ENCODE peak calls at places on chromosomes 16 and 17, in seven cellular contexts. B, F, O, H, R, K and G are unnamed samples. For H3K4me1, the result is how much of the 10 kb centered on the place peaks cover.

GRCh38 chr16:79639576-79640311 is 39.2 kb upstream of the MAF start:
- DNase-seq in B (peak), F (no peak), O (no peak), H (no peak), R (no peak), K (no peak), G (no peak)

GRCh38 chr16:73368715-73369114 is 320.8 kb upstream of the ZFHX3 start:
- DNase-seq in B (no peak), F (no peak), O (no peak), H (no peak), R (no peak), K (no peak), G (no peak)

GRCh38 chr16:30092373-30093010 is 768 bp upstream of the TBX6 start:
- DNase-seq in B (peak), F (peak), O (peak), H (peak), R (peak), K (peak), G (peak)

GRCh38 chr16:48535831-48536599 is 74.0 kb downstream of the N4BP1 start:
- DNase-seq in B (no peak), F (peak), O (peak), H (peak), R (peak), K (no peak), G (peak)

GRCh38 chr17:43772877-43773648 is 5.7 kb downstream of the DUSP3 start:
- DNase-seq in B (no peak), F (no peak), O (no peak), H (no peak), R (no peak), K (no peak), G (no peak)

GRCh38 chr16:55257971-55258613 is 65.9 kb upstream of the IRX6 start:
- DNase-seq in B (peak), F (peak), O (no peak), H (peak), R (peak), K (peak), G (peak)

GRCh38 chr17:28737770-28738679 is 5.8 kb upstream of the TRAF4 start:
- DNase-seq in B (no peak), F (no peak), O (no peak), H (no peak), R (no peak), K (no peak), G (peak)

GRCh38 chr16:11379420-11379819 is 34.2 kb downstream of the RMI2 start:
- DNase-seq in B (no peak), F (peak), O (no peak), H (no peak), R (no peak), K (no peak), G (no peak)

GRCh38 chr16:56481468-56482112 is 30.2 kb downstream of the OGFOD1 start:
- DNase-seq in B (no peak), F (peak), O (no peak), H (no peak), R (no peak), K (no peak), G (no peak)

DNA sequence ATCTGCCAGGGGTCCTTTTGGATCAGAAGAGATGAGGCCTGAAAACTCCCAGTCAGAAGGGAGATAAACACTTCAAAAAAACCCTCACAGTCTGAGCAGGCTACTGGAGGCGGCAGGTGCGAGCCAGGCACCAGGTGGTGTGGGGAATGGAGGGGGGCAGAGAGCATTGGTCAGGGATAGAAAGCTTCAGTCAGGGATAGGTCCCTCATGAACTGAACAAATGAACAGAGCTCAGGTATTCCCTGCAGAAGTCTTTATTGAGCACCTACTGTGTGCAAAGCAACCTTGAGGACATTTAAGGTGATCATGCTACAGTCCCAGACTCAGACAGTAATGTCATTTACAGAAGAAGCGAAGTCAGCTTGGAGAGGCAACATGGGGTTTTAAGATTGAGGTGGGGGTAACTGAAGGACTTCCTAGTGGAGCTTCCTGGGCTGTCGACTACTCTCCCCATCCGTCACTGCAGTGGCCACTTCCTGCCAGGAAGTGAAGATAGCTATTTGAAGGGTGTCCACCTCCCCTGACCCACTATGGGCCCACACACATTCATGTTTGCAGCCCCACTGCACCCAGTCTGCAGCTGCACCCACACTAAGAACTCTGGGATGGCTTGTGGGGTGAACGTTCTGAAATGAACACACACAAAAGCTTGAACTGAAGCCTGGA is 3.2 kb downstream of the KIFC3 start:
- DNase-seq in B (no peak), F (no peak), O (no peak), H (peak), R (no peak), K (no peak), G (no peak)
- H3K4me1 ChIP-seq in B (under half), F (under half), O (under half), H (under half), R (under half), K (half or more), G (under half)

GRCh38 chr17:42720996-42721583 is 23.8 kb downstream of the EZH1 start:
- DNase-seq in B (peak), F (peak), O (no peak), H (no peak), R (no peak), K (peak), G (no peak)
- TF ChIP-seq POLR2A in B (no peak), F (no peak), O (no peak), H (no peak), R (no peak), K (no peak), G (no peak)

DNA sequence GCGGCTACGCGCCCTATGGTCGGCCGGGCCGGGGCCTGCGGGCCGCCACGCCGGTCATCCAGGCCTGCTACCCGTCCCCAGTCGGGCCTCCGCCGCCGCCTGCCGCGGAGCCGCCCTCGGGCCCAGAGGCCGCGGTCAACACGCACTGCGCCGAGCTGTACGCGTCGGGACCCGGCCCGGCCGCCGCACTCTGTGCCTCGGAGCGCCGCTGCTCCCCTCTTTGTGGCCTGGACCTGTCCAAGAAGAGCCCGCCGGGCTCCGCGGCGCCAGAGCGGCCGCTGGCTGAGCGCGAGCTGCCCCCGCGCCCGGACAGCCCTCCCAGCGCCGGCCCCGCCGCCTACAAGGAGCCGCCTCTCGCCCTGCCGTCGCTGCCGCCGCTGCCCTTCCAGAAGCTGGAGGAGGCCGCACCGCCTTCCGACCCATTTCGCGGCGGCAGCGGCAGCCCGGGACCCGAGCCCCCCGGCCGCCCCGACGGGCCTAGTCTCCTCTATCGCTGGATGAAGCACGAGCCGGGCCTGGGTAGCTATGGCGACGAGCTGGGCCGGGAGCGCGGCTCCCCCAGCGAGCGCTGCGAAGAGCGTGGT is 2.3 kb downstream of the HIC1 start:
- DNase-seq in B (no peak), F (no peak), O (no peak), H (peak), R (no peak), K (no peak), G (no peak)
- H3K4me1 ChIP-seq in B (under half), F (under half), O (under half), H (under half), R (under half), K (half or more), G (under half)

DNA sequence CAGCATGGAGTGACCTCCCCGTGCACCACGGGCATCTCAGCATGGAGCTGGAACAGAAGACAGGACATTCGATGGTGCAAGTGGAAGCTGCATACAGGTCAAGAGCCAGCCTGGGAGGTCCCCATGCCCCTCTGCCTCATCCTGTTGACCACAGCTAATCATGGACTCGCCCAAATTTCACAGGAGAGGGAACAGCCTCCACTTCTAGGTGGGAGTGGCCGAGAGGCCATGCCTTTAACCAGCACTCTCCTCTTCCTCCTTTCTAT is 3.8 kb upstream of the SLC47A2 start:
- DNase-seq in B (no peak), F (no peak), O (no peak), H (no peak), R (no peak), K (no peak), G (no peak)
- TF ChIP-seq POLR2A in B (no peak), F (no peak), O (no peak), H (no peak), R (no peak), K (no peak), G (no peak)

GRCh38 chr16:57539072-57539796 is 2.9 kb upstream of the CCDC102A start:
- DNase-seq in B (no peak), F (no peak), O (no peak), H (no peak), R (no peak), K (no peak), G (no peak)
- H3K4me1 ChIP-seq in B (under half), F (under half), O (under half), H (under half), R (under half), K (under half), G (under half)

GRCh38 chr17:59331929-59332889 is 754 bp downstream of the YPEL2 start:
- DNase-seq in B (no peak), F (no peak), O (peak), H (peak), R (peak), K (peak), G (peak)
- TF ChIP-seq POLR2A in B (no peak), F (no peak), O (peak), H (no peak), R (no peak), K (peak), G (peak)

DNA sequence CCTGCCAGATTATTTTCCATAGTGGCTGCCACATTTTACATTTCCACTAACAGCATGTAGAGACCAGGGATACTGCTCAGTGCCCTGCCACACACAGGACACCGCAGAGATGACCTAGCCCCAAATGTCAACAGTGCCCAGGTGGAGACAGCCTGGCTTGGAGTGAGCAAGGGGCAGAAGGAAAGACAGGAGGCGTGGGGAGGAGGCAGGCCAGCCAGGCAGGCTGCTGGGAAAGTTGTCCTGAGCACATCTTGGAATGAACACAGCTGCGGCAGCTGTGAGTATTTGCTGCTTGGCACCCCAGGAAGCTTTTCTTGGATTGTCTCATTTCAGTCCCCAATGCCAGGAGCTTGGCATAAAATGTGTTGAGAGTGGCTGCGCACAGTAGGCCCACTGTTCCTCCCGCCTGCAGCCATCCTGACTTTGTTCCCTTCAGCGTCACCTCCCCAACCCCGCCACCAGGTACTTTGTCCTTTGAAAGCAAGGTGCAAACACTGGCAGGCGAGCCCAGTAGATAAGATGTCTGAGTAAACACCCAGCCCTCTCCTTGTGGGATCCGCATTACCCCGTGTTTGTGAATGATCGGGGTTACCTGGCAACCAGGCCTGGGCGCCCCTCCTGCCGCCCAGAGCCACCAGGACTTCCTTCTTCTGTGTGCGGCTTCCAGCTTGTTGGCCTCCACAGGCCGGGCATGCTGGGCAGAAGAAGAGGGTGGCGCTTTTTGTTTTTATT is 114.0 kb downstream of the CMIP start:
- DNase-seq in B (peak), F (no peak), O (no peak), H (no peak), R (no peak), K (peak), G (peak)
- H3K4me1 ChIP-seq in B (half or more), F (under half), O (under half), H (under half), R (under half), K (under half), G (under half)

GRCh38 chr17:50150354-50151040 is at the start of gene PPP1R9B:
- DNase-seq in B (no peak), F (no peak), O (no peak), H (no peak), R (no peak), K (no peak), G (no peak)

GRCh38 chr17:50149099-50149424 is 1.4 kb downstream of the PPP1R9B start:
- DNase-seq in B (no peak), F (no peak), O (no peak), H (no peak), R (no peak), K (no peak), G (no peak)

GRCh38 chr17:50148226-50149098 is 2.0 kb downstream of the PPP1R9B start:
- DNase-seq in B (peak), F (peak), O (peak), H (peak), R (peak), K (peak), G (peak)

GRCh38 chr17:50151041-50151936 is 812 bp upstream of the PPP1R9B start:
- DNase-seq in B (peak), F (peak), O (peak), H (peak), R (peak), K (peak), G (peak)

DNA sequence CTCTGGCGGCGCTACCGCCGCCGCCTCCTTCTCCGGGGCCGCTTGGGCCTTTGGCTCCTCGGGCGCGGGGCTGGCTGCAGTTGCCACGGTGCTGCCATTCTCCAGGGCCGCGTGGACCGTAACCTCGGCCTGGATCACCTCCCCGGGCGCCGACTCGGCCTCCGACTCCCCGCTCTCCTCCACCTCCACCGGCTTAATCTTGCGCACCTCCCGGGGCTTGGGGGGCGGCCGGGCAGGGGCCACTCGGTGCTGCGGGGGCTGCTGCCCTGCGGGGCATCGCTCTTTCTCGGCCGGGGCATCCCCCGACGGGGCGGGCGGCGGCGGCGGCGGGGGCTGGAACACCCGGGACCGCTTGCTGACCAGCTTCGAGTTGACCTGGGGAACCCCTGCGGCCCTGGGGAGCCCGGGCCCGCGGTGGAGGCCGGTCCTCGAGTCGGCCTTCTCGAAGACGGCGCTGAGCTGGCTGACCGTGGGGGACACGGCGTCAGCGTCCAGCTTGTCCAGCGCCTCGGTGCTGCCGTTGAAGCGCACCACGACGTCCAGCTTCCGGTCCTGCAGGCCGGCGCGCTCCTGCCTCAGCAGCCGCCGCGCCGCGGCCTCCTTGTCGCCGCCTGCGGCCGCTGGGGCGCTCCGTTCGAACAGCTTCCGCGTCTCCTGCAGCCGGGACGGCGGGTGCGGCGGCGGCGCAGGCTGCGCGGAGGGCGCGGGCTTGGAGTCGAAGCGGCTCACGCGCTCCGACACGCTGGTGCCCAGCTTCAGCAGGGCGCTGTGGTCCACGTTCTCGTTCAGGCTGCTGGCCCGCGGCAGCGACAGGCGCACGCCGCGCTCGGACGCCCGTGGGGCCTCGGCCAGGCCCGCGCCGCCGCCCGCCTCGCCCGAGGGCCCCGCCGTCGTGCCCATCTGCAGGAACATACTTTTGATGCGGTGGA is 788 bp downstream of the PPP1R9B start:
- DNase-seq in B (peak), F (peak), O (no peak), H (peak), R (no peak), K (peak), G (peak)
- TF ChIP-seq POLR2A in B (no peak), F (no peak), O (no peak), H (no peak), R (no peak), K (peak), G (peak)

GRCh38 chr17:78759969-78760352 is 22.1 kb downstream of the CYTH1 start:
- DNase-seq in B (no peak), F (no peak), O (no peak), H (no peak), R (no peak), K (no peak), G (no peak)

GRCh38 chr17:78759203-78759968 is 22.7 kb downstream of the CYTH1 start:
- DNase-seq in B (no peak), F (peak), O (no peak), H (peak), R (peak), K (peak), G (peak)

GRCh38 chr17:78764871-78765270 is 17.2 kb downstream of the CYTH1 start:
- DNase-seq in B (no peak), F (no peak), O (no peak), H (no peak), R (no peak), K (no peak), G (no peak)

GRCh38 chr17:78763561-78763960 is 18.5 kb downstream of the CYTH1 start:
- DNase-seq in B (no peak), F (peak), O (no peak), H (no peak), R (no peak), K (no peak), G (no peak)

GRCh38 chr17:78762007-78762406 is 20.1 kb downstream of the CYTH1 start:
- DNase-seq in B (no peak), F (peak), O (no peak), H (no peak), R (no peak), K (no peak), G (no peak)
- H3K4me1 ChIP-seq in B (under half), F (under half), O (under half), H (under half), R (under half), K (under half), G (under half)